ENCODE peak calls at places on chromosomes 4 and X, in seven cellular contexts. M is GM12865, F is NT2/D1, E is prostate gland, V is upper lobe of right lung, D is BJ, L is GM12878. R is an unnamed sample.

GRCh38 chr4:174490356-174490969 is 31.8 kb downstream of the HPGD start:
- DNase-seq in L (no peak), E (no peak), M (no peak), D (peak), F (no peak), V (no peak), R (peak)

GRCh38 chrX:30150196-30150895 is 65.0 kb upstream of the MAGEB2 start:
- DNase-seq in M (no peak), E (no peak), L (no peak), D (no peak), V (no peak), F (no peak), R (peak)

GRCh38 chr4:112968456-112969159 is 80.8 kb upstream of the ANK2 start:
- DNase-seq in E (no peak), M (no peak), V (no peak), F (no peak), D (no peak), L (no peak), R (peak)

GRCh38 chr4:8760561-8760960 is 111.1 kb downstream of the HMX1 start:
- DNase-seq in E (no peak), F (no peak), V (peak), L (no peak), M (no peak), D (no peak), R (no peak)

GRCh38 chr4:3868146-3868840 is 102.1 kb downstream of the ADRA2C start:
- DNase-seq in D (no peak), M (no peak), F (no peak), L (no peak), V (peak), E (no peak), R (peak)

GRCh38 chrX:46573896-46574336 is 351 bp downstream of the CHST7 start:
- DNase-seq in F (no peak), D (no peak), V (peak), M (peak), L (no peak), E (peak), R (peak)

GRCh38 chr4:55758081-55758480 is 61.5 kb upstream of the EXOC1L start:
- DNase-seq in M (no peak), E (no peak), L (no peak), D (no peak), F (no peak), V (no peak), R (peak)

GRCh38 chrX:15619053-15619772 is 18.5 kb upstream of the ACE2 start:
- DNase-seq in D (no peak), F (no peak), E (peak), V (no peak), L (no peak), M (no peak), R (peak)

GRCh38 chrX:150869450-150869849 is 29.0 kb downstream of the CD99L2 start:
- DNase-seq in V (no peak), M (peak), F (no peak), L (no peak), D (no peak), E (no peak), R (no peak)

GRCh38 chr4:108926058-108926457 is 163.2 kb upstream of the ETNPPL start:
- DNase-seq in L (no peak), D (no peak), F (no peak), M (no peak), V (no peak), E (no peak), R (peak)

GRCh38 chrX:111244238-111244750 is 26.0 kb downstream of the CAPN6 start:
- DNase-seq in M (peak), E (no peak), V (no peak), F (no peak), L (no peak), D (no peak), R (peak)

GRCh38 chr4:48275247-48275646 is 5.6 kb upstream of the TEC start:
- DNase-seq in M (peak), L (peak), V (no peak), E (no peak), D (no peak), F (no peak), R (peak)

GRCh38 chr4:26226978-26227377 is 93.8 kb upstream of the RBPJ start:
- DNase-seq in M (no peak), E (no peak), V (no peak), L (no peak), D (no peak), F (no peak), R (no peak)

GRCh38 chrX:110442631-110443030 is 84.0 kb downstream of the RTL9 start:
- DNase-seq in L (no peak), V (no peak), E (no peak), M (peak), D (no peak), F (no peak), R (peak)

GRCh38 chrX:150446151-150446550 is 83.0 kb downstream of the MAMLD1 start:
- DNase-seq in V (no peak), L (no peak), E (no peak), D (no peak), F (no peak), M (no peak), R (no peak)

GRCh38 chr4:47835489-47835888 is 2.4 kb downstream of the CORIN start:
- DNase-seq in L (no peak), F (no peak), M (no peak), D (no peak), V (no peak), E (no peak), R (no peak)

GRCh38 chr4:48033825-48034413 is 17.3 kb downstream of the NIPAL1 start:
- DNase-seq in L (no peak), M (peak), D (no peak), E (peak), V (no peak), F (no peak), R (peak)

GRCh38 chrX:27675493-27675892 is 85.3 kb downstream of the DCAF8L2 start:
- DNase-seq in D (no peak), L (no peak), E (no peak), M (no peak), F (no peak), V (no peak), R (peak)

GRCh38 chrX:139023531-139023930 is 312.0 kb upstream of the FGF13 start:
- DNase-seq in D (no peak), V (no peak), E (no peak), M (no peak), F (no peak), L (no peak), R (no peak)

GRCh38 chr4:47623916-47624554 is 139.0 kb downstream of the ATP10D start:
- DNase-seq in L (no peak), V (no peak), F (no peak), M (no peak), D (no peak), E (no peak), R (no peak)

GRCh38 chr4:168877779-168878491 is 132.1 kb downstream of the CBR4 start:
- DNase-seq in M (peak), D (no peak), L (no peak), V (peak), E (no peak), F (no peak), R (no peak)
- H3K4me3 ChIP-seq in M (no peak), D (no peak), L (peak), V (peak), E (peak), F (no peak), R (peak)

GRCh38 chrX:71542411-71542810 is 9.5 kb downstream of the OGT start:
- DNase-seq in F (no peak), M (no peak), V (no peak), E (no peak), D (no peak), L (no peak), R (peak)
- H3K4me3 ChIP-seq in F (no peak), M (no peak), V (no peak), E (no peak), D (no peak), L (no peak), R (no peak)

DNA sequence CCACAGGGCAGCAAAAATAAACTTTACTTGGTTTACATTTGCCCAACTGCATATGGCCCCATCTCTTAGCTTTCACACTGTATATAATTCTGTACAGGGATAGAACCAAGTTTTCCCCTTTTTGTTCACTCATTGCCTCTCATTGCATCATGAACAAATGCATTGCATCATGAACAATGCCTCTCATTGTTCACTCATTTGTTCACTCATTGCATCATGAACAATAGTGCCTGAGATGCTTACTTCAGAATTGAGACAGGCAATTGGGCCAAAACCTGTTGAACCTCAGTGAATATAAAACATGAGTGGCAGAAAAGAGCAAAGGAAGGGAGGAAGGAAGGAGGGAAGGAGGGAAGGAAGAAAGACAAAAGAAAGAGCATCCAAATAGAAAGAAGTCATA is 98.2 kb downstream of the SOWAHB start:
- DNase-seq in M (no peak), V (no peak), L (no peak), E (no peak), D (no peak), F (no peak), R (no peak)
- H3K4me3 ChIP-seq in M (no peak), V (no peak), L (no peak), E (no peak), D (no peak), F (no peak), R (no peak)

GRCh38 chrX:148522006-148522405 is 21.6 kb downstream of the AFF2 start:
- DNase-seq in L (no peak), M (no peak), D (no peak), E (no peak), V (no peak), F (no peak), R (no peak)
- H3K4me3 ChIP-seq in L (no peak), M (no peak), D (no peak), E (no peak), V (no peak), F (no peak), R (no peak)

GRCh38 chr4:36758312-36758690 is 476.9 kb downstream of the DTHD1 start:
- DNase-seq in L (no peak), E (no peak), V (no peak), D (no peak), F (no peak), M (no peak), R (no peak)

GRCh38 chr4:36757623-36758311 is 476.4 kb downstream of the DTHD1 start:
- DNase-seq in L (no peak), D (no peak), F (no peak), V (no peak), E (no peak), M (no peak), R (no peak)

GRCh38 chr4:36763814-36764213 is 480.7 kb upstream of the NWD2 start:
- DNase-seq in E (no peak), F (no peak), V (no peak), L (no peak), M (no peak), D (no peak), R (no peak)

GRCh38 chr4:36758779-36759178 is 477.4 kb downstream of the DTHD1 start:
- DNase-seq in E (no peak), L (no peak), V (no peak), M (no peak), D (no peak), F (peak), R (no peak)

DNA sequence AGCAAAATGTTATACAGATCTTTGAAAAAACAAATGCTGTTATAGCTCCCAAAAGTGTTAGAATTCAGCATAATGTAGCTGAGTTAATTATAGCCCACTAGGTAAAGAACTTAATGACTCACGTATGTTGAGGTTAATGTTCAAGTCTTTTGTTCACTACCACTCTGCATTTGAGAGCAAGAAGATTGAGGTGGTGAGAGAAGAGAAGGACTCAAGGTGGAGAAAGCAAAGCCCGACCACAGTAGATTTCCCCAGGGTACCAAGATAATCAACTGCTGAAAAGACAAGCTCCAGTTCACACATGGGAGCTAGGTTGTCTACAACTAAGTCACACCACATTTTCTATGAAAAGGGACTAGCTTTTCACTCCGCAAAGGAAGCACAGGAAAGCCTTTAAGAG is 480.2 kb downstream of the DTHD1 start:
- DNase-seq in E (no peak), F (no peak), M (peak), V (no peak), D (no peak), L (no peak), R (no peak)
- H3K4me3 ChIP-seq in E (no peak), F (no peak), M (no peak), V (no peak), D (no peak), L (no peak), R (no peak)

GRCh38 chrX:19752043-19752442 is 135.4 kb downstream of the SH3KBP1 start:
- DNase-seq in V (no peak), L (no peak), D (no peak), E (no peak), M (no peak), F (no peak), R (no peak)
- H3K4me3 ChIP-seq in V (no peak), L (no peak), D (no peak), E (no peak), M (no peak), F (no peak), R (no peak)

R was measured in fibroblast of mammary gland.